ENCODE peak calls at places on chromosomes 11 and 22, in seven cellular contexts. One of them, this sample, is unnamed.

GRCh38 chr11:70233511-70233919 is 30.4 kb downstream of the FADD start:
- DNase-seq in GM23248: peak; percentile 91
- DNase-seq in mammary epithelial cell: peak; percentile 100
- DNase-seq in MM.1S: no peak
- DNase-seq in fibroblast of lung: peak; percentile 98
- DNase-seq in OCI-LY7: no peak
- DNase-seq in IMR-90: peak; percentile 91
- DNase-seq in this sample: peak; percentile 44

GRCh38 chr11:83680351-83680750 is 394.2 kb upstream of the CCDC90B start:
- DNase-seq in IMR-90: no peak
- DNase-seq in MM.1S: no peak
- DNase-seq in fibroblast of lung: no peak
- DNase-seq in GM23248: no peak
- DNase-seq in mammary epithelial cell: no peak
- DNase-seq in OCI-LY7: no peak
- DNase-seq in this sample: no peak

GRCh38 chr22:36772451-36772850 is 3.5 kb downstream of the IFT27 start:
- DNase-seq in fibroblast of lung: peak; percentile 8
- DNase-seq in OCI-LY7: no peak
- DNase-seq in MM.1S: no peak
- DNase-seq in mammary epithelial cell: no peak
- DNase-seq in GM23248: no peak
- DNase-seq in IMR-90: no peak
- DNase-seq in this sample: no peak

GRCh38 chr11:27795955-27796861 is 96.0 kb upstream of the BDNF start:
- DNase-seq in MM.1S: no peak
- DNase-seq in mammary epithelial cell: no peak
- DNase-seq in IMR-90: peak; percentile 9
- DNase-seq in GM23248: peak; percentile 9
- DNase-seq in fibroblast of lung: no peak
- DNase-seq in OCI-LY7: no peak
- DNase-seq in this sample: no peak

GRCh38 chr22:34160117-34160758 is 240.0 kb upstream of the LARGE1 start:
- DNase-seq in MM.1S: no peak
- DNase-seq in IMR-90: no peak
- DNase-seq in GM23248: no peak
- DNase-seq in fibroblast of lung: no peak
- DNase-seq in mammary epithelial cell: no peak
- DNase-seq in OCI-LY7: no peak
- DNase-seq in this sample: no peak

GRCh38 chr11:77473001-77473800 is 693 bp downstream of the PAK1 start:
- DNase-seq in MM.1S: peak; percentile 68
- DNase-seq in OCI-LY7: no peak
- DNase-seq in IMR-90: no peak
- DNase-seq in GM23248: peak; percentile 49
- DNase-seq in fibroblast of lung: peak; percentile 40
- DNase-seq in mammary epithelial cell: peak; percentile 50
- DNase-seq in this sample: peak; percentile 9

GRCh38 chr22:49776053-49776511 is 51.6 kb downstream of the BRD1 start:
- DNase-seq in GM23248: no peak
- DNase-seq in OCI-LY7: no peak
- DNase-seq in MM.1S: no peak
- DNase-seq in fibroblast of lung: no peak
- DNase-seq in IMR-90: no peak
- DNase-seq in mammary epithelial cell: no peak
- DNase-seq in this sample: no peak

GRCh38 chr11:3866206-3866605 is 10.7 kb downstream of the STIM1 start:
- DNase-seq in MM.1S: no peak
- DNase-seq in mammary epithelial cell: no peak
- DNase-seq in GM23248: no peak
- DNase-seq in OCI-LY7: peak; percentile 51
- DNase-seq in IMR-90: no peak
- DNase-seq in fibroblast of lung: no peak
- DNase-seq in this sample: peak; percentile 54

GRCh38 chr11:44011797-44012196 is 36.0 kb upstream of the ACCSL start:
- DNase-seq in fibroblast of lung: peak; percentile 72
- DNase-seq in mammary epithelial cell: no peak
- DNase-seq in MM.1S: no peak
- DNase-seq in IMR-90: peak; percentile 66
- DNase-seq in OCI-LY7: no peak
- DNase-seq in GM23248: peak; percentile 89
- DNase-seq in this sample: no peak

GRCh38 chr22:36887164-36887563 is 26.3 kb upstream of the CSF2RB start:
- DNase-seq in MM.1S: no peak
- DNase-seq in IMR-90: no peak
- DNase-seq in GM23248: no peak
- DNase-seq in fibroblast of lung: no peak
- DNase-seq in mammary epithelial cell: no peak
- DNase-seq in OCI-LY7: no peak
- DNase-seq in this sample: no peak

GRCh38 chr22:39230261-39231196 is 14.3 kb downstream of the PDGFB start:
- DNase-seq in mammary epithelial cell: no peak
- DNase-seq in fibroblast of lung: no peak
- DNase-seq in IMR-90: no peak
- DNase-seq in MM.1S: no peak
- DNase-seq in OCI-LY7: no peak
- DNase-seq in GM23248: no peak
- DNase-seq in this sample: no peak

GRCh38 chr11:57567210-57567511 is 311 bp downstream of the UBE2L6 start:
- DNase-seq in IMR-90: peak; percentile 13
- DNase-seq in fibroblast of lung: no peak
- DNase-seq in MM.1S: peak; percentile 34
- DNase-seq in OCI-LY7: peak; percentile 29
- DNase-seq in GM23248: peak; percentile 63
- DNase-seq in mammary epithelial cell: peak; percentile 16
- DNase-seq in this sample: no peak

GRCh38 chr11:68471360-68472340 is 11.1 kb downstream of the PPP6R3 start:
- DNase-seq in fibroblast of lung: peak; percentile 97
- DNase-seq in MM.1S: no peak
- DNase-seq in GM23248: peak; percentile 56
- DNase-seq in mammary epithelial cell: peak; percentile 87
- DNase-seq in IMR-90: peak; percentile 29
- DNase-seq in OCI-LY7: no peak
- DNase-seq in this sample: no peak

GRCh38 chr11:120908521-120909181 is 115.3 kb upstream of the TBCEL start:
- DNase-seq in GM23248: no peak
- DNase-seq in fibroblast of lung: peak; percentile 5
- DNase-seq in OCI-LY7: no peak
- DNase-seq in IMR-90: no peak
- DNase-seq in mammary epithelial cell: no peak
- DNase-seq in MM.1S: no peak
- DNase-seq in this sample: no peak

GRCh38 chr11:35531246-35531645 is 5.8 kb upstream of the PAMR1 start:
- DNase-seq in IMR-90: no peak
- DNase-seq in mammary epithelial cell: no peak
- DNase-seq in fibroblast of lung: peak; percentile 65
- DNase-seq in MM.1S: no peak
- DNase-seq in OCI-LY7: no peak
- DNase-seq in GM23248: peak; percentile 55
- DNase-seq in this sample: no peak
- H2AFZ ChIP-seq in IMR-90: peak overlapping the region; percentile 55
- H2AFZ ChIP-seq in mammary epithelial cell: no peak overlapping the region
- H2AFZ ChIP-seq in fibroblast of lung: no peak overlapping the region
- H2AFZ ChIP-seq in MM.1S: no peak overlapping the region
- H2AFZ ChIP-seq in OCI-LY7: no peak overlapping the region
- H2AFZ ChIP-seq in GM23248: peak overlapping the region; percentile 28
- H2AFZ ChIP-seq in this sample: no peak overlapping the region

GRCh38 chr11:17515443-17516176 is 28.6 kb downstream of the USH1C start:
- DNase-seq in GM23248: no peak
- DNase-seq in mammary epithelial cell: no peak
- DNase-seq in OCI-LY7: no peak
- DNase-seq in fibroblast of lung: no peak
- DNase-seq in MM.1S: no peak
- DNase-seq in IMR-90: no peak
- DNase-seq in this sample: no peak
- H2AFZ ChIP-seq in GM23248: no peak overlapping the region
- H2AFZ ChIP-seq in mammary epithelial cell: no peak overlapping the region
- H2AFZ ChIP-seq in OCI-LY7: no peak overlapping the region
- H2AFZ ChIP-seq in fibroblast of lung: no peak overlapping the region
- H2AFZ ChIP-seq in MM.1S: no peak overlapping the region
- H2AFZ ChIP-seq in IMR-90: no peak overlapping the region
- H2AFZ ChIP-seq in this sample: no peak overlapping the region

GRCh38 chr11:1389103-1389931 is 417 bp upstream of the BRSK2 start:
- DNase-seq in fibroblast of lung: peak; percentile 90
- DNase-seq in IMR-90: peak; percentile 93
- DNase-seq in GM23248: peak; percentile 99
- DNase-seq in OCI-LY7: peak; percentile 31
- DNase-seq in MM.1S: peak; percentile 83
- DNase-seq in mammary epithelial cell: peak; percentile 92
- DNase-seq in this sample: peak; percentile 93

GRCh38 chr11:1390603-1391164 is 950 bp downstream of the BRSK2 start:
- DNase-seq in IMR-90: peak; percentile 5
- DNase-seq in GM23248: peak; percentile 55
- DNase-seq in fibroblast of lung: peak; percentile 9
- DNase-seq in mammary epithelial cell: no peak
- DNase-seq in OCI-LY7: no peak
- DNase-seq in MM.1S: no peak
- DNase-seq in this sample: no peak

GRCh38 chr11:1388763-1389102 is 1.0 kb upstream of the BRSK2 start:
- DNase-seq in MM.1S: no peak
- DNase-seq in IMR-90: no peak
- DNase-seq in fibroblast of lung: peak; percentile 8
- DNase-seq in OCI-LY7: no peak
- DNase-seq in GM23248: no peak
- DNase-seq in mammary epithelial cell: no peak
- DNase-seq in this sample: no peak

GRCh38 chr11:1391165-1392010 is 1.7 kb downstream of the BRSK2 start:
- DNase-seq in fibroblast of lung: no peak
- DNase-seq in mammary epithelial cell: no peak
- DNase-seq in MM.1S: no peak
- DNase-seq in IMR-90: no peak
- DNase-seq in GM23248: no peak
- DNase-seq in OCI-LY7: no peak
- DNase-seq in this sample: no peak

DNA sequence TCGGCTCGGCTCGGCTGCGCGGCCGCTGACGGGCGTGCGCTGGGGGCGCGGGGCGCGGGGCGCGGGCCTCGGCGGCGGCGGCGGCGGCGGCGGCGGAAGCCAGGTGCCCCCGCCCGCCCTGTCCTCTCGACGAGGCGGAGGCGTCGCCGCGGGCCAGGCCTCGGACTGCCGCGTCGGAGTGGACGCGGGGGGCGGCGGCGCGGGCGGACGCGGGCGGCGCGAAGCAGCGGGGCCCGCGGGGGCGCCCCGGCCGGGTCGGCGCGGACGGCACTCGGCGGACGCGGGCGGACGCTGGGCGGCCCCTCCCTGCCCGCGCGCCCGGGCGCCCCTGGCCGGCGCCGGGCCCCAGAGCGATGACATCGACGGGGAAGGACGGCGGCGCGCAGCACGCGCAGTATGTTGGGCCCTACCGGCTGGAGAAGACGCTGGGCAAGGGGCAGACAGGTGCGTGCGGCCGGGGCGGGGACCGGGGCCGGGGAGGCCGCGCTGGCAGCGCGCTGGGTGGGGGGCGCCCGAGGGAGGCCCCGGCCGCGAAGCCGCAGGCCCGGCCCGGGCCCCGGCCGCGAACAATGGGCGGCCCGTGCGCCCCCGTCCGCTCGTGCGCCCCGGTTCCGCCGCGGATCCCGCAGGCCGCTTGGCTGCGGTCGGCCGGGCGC is at the start of gene BRSK2:
- DNase-seq in GM23248: peak; percentile 18
- DNase-seq in IMR-90: no peak
- DNase-seq in MM.1S: no peak
- DNase-seq in OCI-LY7: no peak
- DNase-seq in fibroblast of lung: no peak
- DNase-seq in mammary epithelial cell: no peak
- DNase-seq in this sample: no peak
- H2AFZ ChIP-seq in GM23248: peak within 1 kb of the TSS; percentile 81
- H2AFZ ChIP-seq in IMR-90: peak within 1 kb of the TSS; percentile 98
- H2AFZ ChIP-seq in MM.1S: peak within 1 kb of the TSS; percentile 35
- H2AFZ ChIP-seq in OCI-LY7: no peak within 1 kb of the TSS
- H2AFZ ChIP-seq in fibroblast of lung: peak within 1 kb of the TSS; percentile 70
- H2AFZ ChIP-seq in mammary epithelial cell: peak within 1 kb of the TSS; percentile 92
- H2AFZ ChIP-seq in this sample: peak within 1 kb of the TSS; percentile 43

GRCh38 chr22:45969801-45970464 is 7.0 kb downstream of the WNT7B start:
- DNase-seq in mammary epithelial cell: no peak
- DNase-seq in MM.1S: no peak
- DNase-seq in IMR-90: no peak
- DNase-seq in OCI-LY7: no peak
- DNase-seq in GM23248: no peak
- DNase-seq in fibroblast of lung: peak; percentile 25
- DNase-seq in this sample: no peak

GRCh38 chr22:45969414-45969799 is 7.6 kb downstream of the WNT7B start:
- DNase-seq in IMR-90: no peak
- DNase-seq in fibroblast of lung: no peak
- DNase-seq in OCI-LY7: no peak
- DNase-seq in MM.1S: no peak
- DNase-seq in mammary epithelial cell: no peak
- DNase-seq in GM23248: no peak
- DNase-seq in this sample: no peak

GRCh38 chr22:45971389-45972028 is 5.5 kb downstream of the WNT7B start:
- DNase-seq in MM.1S: no peak
- DNase-seq in fibroblast of lung: peak; percentile 14
- DNase-seq in OCI-LY7: no peak
- DNase-seq in mammary epithelial cell: no peak
- DNase-seq in IMR-90: no peak
- DNase-seq in GM23248: peak; percentile 49
- DNase-seq in this sample: no peak

GRCh38 chr22:45972091-45972867 is 4.7 kb downstream of the WNT7B start:
- DNase-seq in IMR-90: no peak
- DNase-seq in OCI-LY7: no peak
- DNase-seq in mammary epithelial cell: no peak
- DNase-seq in fibroblast of lung: peak; percentile 58
- DNase-seq in GM23248: peak; percentile 42
- DNase-seq in MM.1S: no peak
- DNase-seq in this sample: no peak

DNA sequence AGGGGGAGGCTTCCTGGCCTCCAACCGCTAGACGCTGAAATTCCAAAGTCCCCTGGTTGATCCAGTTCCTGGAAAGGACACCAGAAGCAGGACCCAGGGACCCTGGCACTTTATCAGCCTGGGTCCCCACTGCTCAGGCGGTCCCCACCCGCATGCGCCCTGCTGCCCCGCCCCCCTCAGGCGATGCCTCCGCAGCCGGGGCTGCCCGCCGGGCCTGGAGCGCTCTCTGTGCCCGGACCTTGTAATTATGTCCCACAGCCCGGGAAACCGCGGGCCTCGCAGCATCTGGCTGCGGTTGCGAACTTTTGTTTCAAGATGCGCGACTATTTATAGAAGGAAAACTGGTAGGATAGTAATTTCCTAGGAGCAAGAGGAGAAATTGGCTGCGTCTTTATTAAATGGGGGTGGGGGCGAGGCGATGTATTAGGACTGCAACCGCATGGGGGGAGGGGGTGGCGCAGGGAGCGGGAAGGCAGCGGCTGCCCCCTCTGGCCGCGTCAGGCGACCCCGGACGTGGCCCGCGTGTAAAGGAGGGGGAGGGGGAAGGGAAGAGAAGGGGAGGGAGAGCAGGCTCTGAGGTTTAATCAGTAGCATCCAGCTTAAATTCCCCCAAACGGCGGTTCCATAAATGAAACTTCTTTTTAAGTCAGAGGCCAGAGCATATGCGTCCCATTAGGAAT is 6.1 kb downstream of the WNT7B start:
- DNase-seq in mammary epithelial cell: no peak
- DNase-seq in fibroblast of lung: peak; percentile 72
- DNase-seq in MM.1S: no peak
- DNase-seq in GM23248: peak; percentile 54
- DNase-seq in IMR-90: peak; percentile 47
- DNase-seq in OCI-LY7: no peak
- DNase-seq in this sample: no peak
- H2AFZ ChIP-seq in mammary epithelial cell: peak overlapping the region; percentile 47
- H2AFZ ChIP-seq in fibroblast of lung: no peak overlapping the region
- H2AFZ ChIP-seq in MM.1S: no peak overlapping the region
- H2AFZ ChIP-seq in GM23248: no peak overlapping the region
- H2AFZ ChIP-seq in IMR-90: peak overlapping the region; percentile 87
- H2AFZ ChIP-seq in OCI-LY7: no peak overlapping the region
- H2AFZ ChIP-seq in this sample: no peak overlapping the region

This sample was measured in K562.